ENCODE peak calls at places on chromosomes 12 and 14, in ten cellular contexts. One of them, this sample, is unnamed.

GRCh38 chr14:91305650-91306431 is 61.3 kb upstream of the GPR68 start:
- DNase-seq in GM06990: no peak
- DNase-seq in NCI-H774: no peak
- DNase-seq in activated CD8-positive, alpha-beta memory T cell treated with anti-CD3 and anti-CD28 coated beads for 1 hour: no peak
- DNase-seq in lung: no peak
- DNase-seq in NCI-H2171 treated with DMSO at 0.1 percent for 48 hours: no peak
- DNase-seq in NCI-H1092 treated with DMSO at 0.1 percent for 48 hours: no peak
- DNase-seq in NCI-H2081: no peak
- DNase-seq in sigmoid colon: no peak
- DNase-seq in ELR: no peak
- DNase-seq in this sample: no peak

GRCh38 chr14:21056520-21057163 is 980 bp upstream of the RNASE8 start:
- DNase-seq in NCI-H774: no peak
- DNase-seq in activated CD8-positive, alpha-beta memory T cell treated with anti-CD3 and anti-CD28 coated beads for 1 hour: no peak
- DNase-seq in ELR: peak
- DNase-seq in NCI-H2171 treated with DMSO at 0.1 percent for 48 hours: no peak
- DNase-seq in NCI-H1092 treated with DMSO at 0.1 percent for 48 hours: no peak
- DNase-seq in GM06990: no peak
- DNase-seq in NCI-H2081: no peak
- DNase-seq in lung: no peak
- DNase-seq in sigmoid colon: no peak
- DNase-seq in this sample: no peak

GRCh38 chr14:43795600-43796228 is 711.4 kb downstream of the FSCB start:
- DNase-seq in NCI-H1092 treated with DMSO at 0.1 percent for 48 hours: peak
- DNase-seq in lung: no peak
- DNase-seq in GM06990: no peak
- DNase-seq in activated CD8-positive, alpha-beta memory T cell treated with anti-CD3 and anti-CD28 coated beads for 1 hour: no peak
- DNase-seq in ELR: peak
- DNase-seq in NCI-H2081: peak
- DNase-seq in NCI-H774: peak
- DNase-seq in NCI-H2171 treated with DMSO at 0.1 percent for 48 hours: peak
- DNase-seq in sigmoid colon: no peak
- DNase-seq in this sample: no peak

GRCh38 chr12:57215668-57216013 is 953 bp upstream of the NXPH4 start:
- DNase-seq in ELR: peak
- DNase-seq in sigmoid colon: no peak
- DNase-seq in GM06990: peak
- DNase-seq in lung: no peak
- DNase-seq in NCI-H1092 treated with DMSO at 0.1 percent for 48 hours: no peak
- DNase-seq in NCI-H774: no peak
- DNase-seq in NCI-H2171 treated with DMSO at 0.1 percent for 48 hours: no peak
- DNase-seq in NCI-H2081: no peak
- DNase-seq in activated CD8-positive, alpha-beta memory T cell treated with anti-CD3 and anti-CD28 coated beads for 1 hour: no peak
- DNase-seq in this sample: no peak

GRCh38 chr12:60335765-60336164 is 739.9 kb downstream of the SLC16A7 start:
- DNase-seq in NCI-H2171 treated with DMSO at 0.1 percent for 48 hours: no peak
- DNase-seq in lung: no peak
- DNase-seq in NCI-H1092 treated with DMSO at 0.1 percent for 48 hours: no peak
- DNase-seq in sigmoid colon: no peak
- DNase-seq in activated CD8-positive, alpha-beta memory T cell treated with anti-CD3 and anti-CD28 coated beads for 1 hour: no peak
- DNase-seq in ELR: peak
- DNase-seq in NCI-H774: peak
- DNase-seq in NCI-H2081: no peak
- DNase-seq in GM06990: no peak
- DNase-seq in this sample: no peak

GRCh38 chr12:103705098-103705497 is 118.0 kb downstream of the STAB2 start:
- DNase-seq in lung: no peak
- DNase-seq in NCI-H2171 treated with DMSO at 0.1 percent for 48 hours: no peak
- DNase-seq in ELR: no peak
- DNase-seq in sigmoid colon: no peak
- DNase-seq in activated CD8-positive, alpha-beta memory T cell treated with anti-CD3 and anti-CD28 coated beads for 1 hour: no peak
- DNase-seq in NCI-H1092 treated with DMSO at 0.1 percent for 48 hours: no peak
- DNase-seq in GM06990: no peak
- DNase-seq in NCI-H774: no peak
- DNase-seq in NCI-H2081: no peak
- DNase-seq in this sample: no peak

GRCh38 chr12:45215419-45216296 is at the start of gene ANO6:
- DNase-seq in GM06990: peak
- DNase-seq in NCI-H1092 treated with DMSO at 0.1 percent for 48 hours: peak
- DNase-seq in ELR: peak
- DNase-seq in lung: peak
- DNase-seq in NCI-H774: peak
- DNase-seq in NCI-H2171 treated with DMSO at 0.1 percent for 48 hours: peak
- DNase-seq in NCI-H2081: peak
- DNase-seq in sigmoid colon: peak
- DNase-seq in activated CD8-positive, alpha-beta memory T cell treated with anti-CD3 and anti-CD28 coated beads for 1 hour: peak
- DNase-seq in this sample: peak

GRCh38 chr14:89720741-89721315 is 233.7 kb downstream of the EFCAB11 start:
- DNase-seq in GM06990: peak
- DNase-seq in NCI-H774: no peak
- DNase-seq in NCI-H2171 treated with DMSO at 0.1 percent for 48 hours: no peak
- DNase-seq in NCI-H1092 treated with DMSO at 0.1 percent for 48 hours: no peak
- DNase-seq in sigmoid colon: no peak
- DNase-seq in lung: peak
- DNase-seq in activated CD8-positive, alpha-beta memory T cell treated with anti-CD3 and anti-CD28 coated beads for 1 hour: peak
- DNase-seq in NCI-H2081: no peak
- DNase-seq in ELR: no peak
- DNase-seq in this sample: no peak

GRCh38 chr14:55846852-55847471 is 267.0 kb downstream of the KTN1 start:
- DNase-seq in GM06990: no peak
- DNase-seq in sigmoid colon: peak
- DNase-seq in NCI-H2081: no peak
- DNase-seq in NCI-H774: no peak
- DNase-seq in ELR: peak
- DNase-seq in lung: peak
- DNase-seq in NCI-H2171 treated with DMSO at 0.1 percent for 48 hours: no peak
- DNase-seq in NCI-H1092 treated with DMSO at 0.1 percent for 48 hours: no peak
- DNase-seq in activated CD8-positive, alpha-beta memory T cell treated with anti-CD3 and anti-CD28 coated beads for 1 hour: no peak
- DNase-seq in this sample: no peak

GRCh38 chr12:90611891-90612290 is 343.1 kb downstream of the CCER1 start:
- DNase-seq in ELR: no peak
- DNase-seq in GM06990: no peak
- DNase-seq in NCI-H774: no peak
- DNase-seq in sigmoid colon: no peak
- DNase-seq in activated CD8-positive, alpha-beta memory T cell treated with anti-CD3 and anti-CD28 coated beads for 1 hour: no peak
- DNase-seq in NCI-H2081: no peak
- DNase-seq in NCI-H1092 treated with DMSO at 0.1 percent for 48 hours: no peak
- DNase-seq in lung: no peak
- DNase-seq in NCI-H2171 treated with DMSO at 0.1 percent for 48 hours: no peak
- DNase-seq in this sample: no peak